ENCODE peak calls at places on chromosomes 7 and 10, in nine cellular contexts. One of them, this sample, is unnamed.
A peak's percentile ranks its signal among the peaks of the same experiment; 100 is the strongest.

GRCh38 chr10:101130984-101131961 is at the start of gene TLX1:
- DNase-seq in WTC11: peak; percentile 74
- DNase-seq in GM13977: peak; percentile 50
- DNase-seq in Peyer's patch: peak; percentile 49
- DNase-seq in cardiac fibroblast: no peak
- DNase-seq in HFFc6: no peak
- DNase-seq in OCI-LY7: no peak
- DNase-seq in GM06990: no peak
- DNase-seq in progenitor cell of endocrine pancreas: no peak
- DNase-seq in this sample: no peak

GRCh38 chr7:66188645-66189044 is 16.5 kb upstream of the TPST1 start:
- DNase-seq in WTC11: no peak
- DNase-seq in GM13977: no peak
- DNase-seq in Peyer's patch: no peak
- DNase-seq in cardiac fibroblast: no peak
- DNase-seq in HFFc6: no peak
- DNase-seq in OCI-LY7: no peak
- DNase-seq in GM06990: no peak
- DNase-seq in progenitor cell of endocrine pancreas: no peak
- DNase-seq in this sample: no peak

GRCh38 chr7:25856056-25856780 is 295.8 kb upstream of the NFE2L3 start:
- DNase-seq in WTC11: no peak
- DNase-seq in GM13977: no peak
- DNase-seq in Peyer's patch: no peak
- DNase-seq in cardiac fibroblast: no peak
- DNase-seq in HFFc6: no peak
- DNase-seq in OCI-LY7: no peak
- DNase-seq in GM06990: no peak
- DNase-seq in progenitor cell of endocrine pancreas: no peak
- DNase-seq in this sample: no peak

GRCh38 chr7:151060416-151061234 is 1.2 kb downstream of the SLC4A2 start:
- DNase-seq in WTC11: no peak
- DNase-seq in GM13977: no peak
- DNase-seq in Peyer's patch: no peak
- DNase-seq in cardiac fibroblast: peak; percentile 63
- DNase-seq in HFFc6: no peak
- DNase-seq in OCI-LY7: peak; percentile 26
- DNase-seq in GM06990: no peak
- DNase-seq in progenitor cell of endocrine pancreas: no peak
- DNase-seq in this sample: no peak

GRCh38 chr7:2245883-2246679 is 4.1 kb downstream of the NUDT1 start:
- DNase-seq in WTC11: no peak
- DNase-seq in GM13977: no peak
- DNase-seq in Peyer's patch: no peak
- DNase-seq in cardiac fibroblast: no peak
- DNase-seq in HFFc6: no peak
- DNase-seq in OCI-LY7: no peak
- DNase-seq in GM06990: no peak
- DNase-seq in progenitor cell of endocrine pancreas: no peak
- DNase-seq in this sample: no peak

GRCh38 chr7:27179503-27180430 is 5.3 kb downstream of the HOXA11 start:
- DNase-seq in WTC11: peak; percentile 80
- DNase-seq in GM13977: peak; percentile 82
- DNase-seq in Peyer's patch: peak; percentile 91
- DNase-seq in cardiac fibroblast: peak; percentile 50
- DNase-seq in HFFc6: peak; percentile 90
- DNase-seq in OCI-LY7: peak; percentile 64
- DNase-seq in GM06990: no peak
- DNase-seq in progenitor cell of endocrine pancreas: peak; percentile 68
- DNase-seq in this sample: peak; percentile 75

GRCh38 chr7:145696071-145696470 is 420.5 kb upstream of the CNTNAP2 start:
- DNase-seq in WTC11: no peak
- DNase-seq in GM13977: no peak
- DNase-seq in Peyer's patch: no peak
- DNase-seq in cardiac fibroblast: no peak
- DNase-seq in HFFc6: no peak
- DNase-seq in OCI-LY7: no peak
- DNase-seq in GM06990: no peak
- DNase-seq in progenitor cell of endocrine pancreas: no peak
- DNase-seq in this sample: no peak

GRCh38 chr10:95518455-95519131 is 42.6 kb downstream of the SORBS1 start:
- DNase-seq in WTC11: no peak
- DNase-seq in GM13977: no peak
- DNase-seq in Peyer's patch: no peak
- DNase-seq in cardiac fibroblast: no peak
- DNase-seq in HFFc6: no peak
- DNase-seq in OCI-LY7: no peak
- DNase-seq in GM06990: no peak
- DNase-seq in progenitor cell of endocrine pancreas: no peak
- DNase-seq in this sample: no peak

GRCh38 chr7:29447828-29448227 is 115.8 kb upstream of the PRR15 start:
- DNase-seq in WTC11: no peak
- DNase-seq in GM13977: no peak
- DNase-seq in Peyer's patch: no peak
- DNase-seq in cardiac fibroblast: no peak
- DNase-seq in HFFc6: no peak
- DNase-seq in OCI-LY7: no peak
- DNase-seq in GM06990: no peak
- DNase-seq in progenitor cell of endocrine pancreas: no peak
- DNase-seq in this sample: no peak

GRCh38 chr10:13271552-13272163 is 28.2 kb downstream of the PHYH start:
- DNase-seq in WTC11: peak; percentile 86
- DNase-seq in GM13977: peak; percentile 65
- DNase-seq in Peyer's patch: peak; percentile 54
- DNase-seq in cardiac fibroblast: peak; percentile 32
- DNase-seq in HFFc6: no peak
- DNase-seq in OCI-LY7: peak; percentile 78
- DNase-seq in GM06990: peak; percentile 39
- DNase-seq in progenitor cell of endocrine pancreas: peak; percentile 27
- DNase-seq in this sample: peak; percentile 50
- TF ChIP-seq CTCF in WTC11: peak; percentile 41
- TF ChIP-seq CTCF in GM13977: peak; percentile 65
- TF ChIP-seq CTCF in Peyer's patch: peak; percentile 27
- TF ChIP-seq CTCF in cardiac fibroblast: peak; percentile 59
- TF ChIP-seq CTCF in HFFc6: peak; percentile 67
- TF ChIP-seq CTCF in OCI-LY7: peak; percentile 81
- TF ChIP-seq CTCF in GM06990: peak; percentile 91
- TF ChIP-seq CTCF in progenitor cell of endocrine pancreas: peak; percentile 60
- TF ChIP-seq CTCF in this sample: peak; percentile 51

DNA sequence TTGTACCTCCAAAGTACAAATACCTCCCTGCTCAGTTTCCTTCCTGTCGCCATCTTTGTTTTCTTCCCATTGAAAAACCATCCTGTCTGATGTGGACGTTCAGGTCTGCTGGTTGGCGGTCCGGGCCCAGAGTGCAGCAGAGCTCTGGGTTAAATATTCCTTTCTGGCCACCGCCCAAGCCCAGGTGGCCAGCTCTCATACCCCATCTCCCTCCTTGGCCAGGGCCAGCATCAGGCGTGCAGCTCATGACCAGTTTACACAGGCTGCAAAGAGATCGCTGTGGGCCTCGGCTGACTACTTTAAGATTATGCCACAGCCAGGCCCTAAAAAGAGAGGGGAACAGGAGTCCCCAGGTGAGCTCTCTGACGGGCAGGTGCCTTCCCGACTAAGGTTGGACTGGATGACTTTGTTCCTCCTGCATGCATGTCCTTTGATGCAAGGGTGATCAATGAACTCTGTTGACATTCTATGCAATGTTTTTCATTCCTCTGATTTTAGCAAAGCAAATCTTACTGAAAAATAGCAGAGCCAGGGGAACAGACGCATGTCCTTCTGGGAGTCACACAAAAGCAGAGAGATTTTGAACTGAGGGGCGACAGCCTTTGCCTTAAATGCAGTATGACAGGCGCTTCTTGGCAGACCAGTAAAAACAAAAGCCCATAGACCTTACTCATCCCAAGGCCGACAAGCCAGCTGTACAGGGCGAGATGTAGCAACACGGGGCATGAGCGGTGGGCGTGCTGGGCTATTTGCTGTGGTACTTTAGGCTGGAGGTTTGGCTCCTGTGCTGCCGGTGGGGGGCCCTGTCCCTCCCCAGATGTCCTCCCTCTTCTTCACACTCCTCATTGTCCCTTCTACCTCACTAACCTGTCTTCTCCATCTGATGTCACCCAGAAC is 33.3 kb upstream of the SH2B2 start:
- DNase-seq in WTC11: no peak
- DNase-seq in GM13977: no peak
- DNase-seq in Peyer's patch: no peak
- DNase-seq in cardiac fibroblast: no peak
- DNase-seq in HFFc6: no peak
- DNase-seq in OCI-LY7: no peak
- DNase-seq in GM06990: no peak
- DNase-seq in progenitor cell of endocrine pancreas: no peak
- DNase-seq in this sample: no peak
- TF ChIP-seq CTCF in WTC11: no peak
- TF ChIP-seq CTCF in GM13977: no peak
- TF ChIP-seq CTCF in Peyer's patch: no peak
- TF ChIP-seq CTCF in cardiac fibroblast: no peak
- TF ChIP-seq CTCF in HFFc6: no peak
- TF ChIP-seq CTCF in OCI-LY7: no peak
- TF ChIP-seq CTCF in GM06990: no peak
- TF ChIP-seq CTCF in progenitor cell of endocrine pancreas: no peak
- TF ChIP-seq CTCF in this sample: no peak

GRCh38 chr7:22855049-22855392 is 32.4 kb upstream of the TOMM7 start:
- DNase-seq in WTC11: no peak
- DNase-seq in GM13977: peak; percentile 36
- DNase-seq in Peyer's patch: no peak
- DNase-seq in cardiac fibroblast: no peak
- DNase-seq in HFFc6: no peak
- DNase-seq in OCI-LY7: peak; percentile 58
- DNase-seq in GM06990: no peak
- DNase-seq in progenitor cell of endocrine pancreas: no peak
- DNase-seq in this sample: no peak

GRCh38 chr7:22856437-22856836 is 33.8 kb upstream of the TOMM7 start:
- DNase-seq in WTC11: no peak
- DNase-seq in GM13977: no peak
- DNase-seq in Peyer's patch: no peak
- DNase-seq in cardiac fibroblast: no peak
- DNase-seq in HFFc6: no peak
- DNase-seq in OCI-LY7: no peak
- DNase-seq in GM06990: no peak
- DNase-seq in progenitor cell of endocrine pancreas: no peak
- DNase-seq in this sample: no peak

GRCh38 chr7:22853138-22853537 is 30.5 kb upstream of the TOMM7 start:
- DNase-seq in WTC11: no peak
- DNase-seq in GM13977: no peak
- DNase-seq in Peyer's patch: no peak
- DNase-seq in cardiac fibroblast: no peak
- DNase-seq in HFFc6: no peak
- DNase-seq in OCI-LY7: no peak
- DNase-seq in GM06990: no peak
- DNase-seq in progenitor cell of endocrine pancreas: no peak
- DNase-seq in this sample: no peak

GRCh38 chr7:22853674-22854157 is 31.1 kb upstream of the TOMM7 start:
- DNase-seq in WTC11: peak; percentile 27
- DNase-seq in GM13977: peak; percentile 25
- DNase-seq in Peyer's patch: no peak
- DNase-seq in cardiac fibroblast: peak; percentile 36
- DNase-seq in HFFc6: no peak
- DNase-seq in OCI-LY7: peak; percentile 83
- DNase-seq in GM06990: no peak
- DNase-seq in progenitor cell of endocrine pancreas: no peak
- DNase-seq in this sample: no peak

GRCh38 chr7:22854158-22855048 is 31.8 kb upstream of the TOMM7 start:
- DNase-seq in WTC11: peak; percentile 84
- DNase-seq in GM13977: peak; percentile 96
- DNase-seq in Peyer's patch: peak; percentile 80
- DNase-seq in cardiac fibroblast: peak; percentile 87
- DNase-seq in HFFc6: peak; percentile 87
- DNase-seq in OCI-LY7: peak; percentile 89
- DNase-seq in GM06990: peak; percentile 90
- DNase-seq in progenitor cell of endocrine pancreas: peak; percentile 37
- DNase-seq in this sample: peak; percentile 57
- TF ChIP-seq CTCF in WTC11: no peak
- TF ChIP-seq CTCF in GM13977: no peak
- TF ChIP-seq CTCF in Peyer's patch: peak; percentile 41
- TF ChIP-seq CTCF in cardiac fibroblast: no peak
- TF ChIP-seq CTCF in HFFc6: peak; percentile 98
- TF ChIP-seq CTCF in OCI-LY7: peak; percentile 58
- TF ChIP-seq CTCF in GM06990: no peak
- TF ChIP-seq CTCF in progenitor cell of endocrine pancreas: peak; percentile 85
- TF ChIP-seq CTCF in this sample: peak; percentile 86

GRCh38 chr10:122291739-122292138 is 20.6 kb downstream of the BTBD16 start:
- DNase-seq in WTC11: no peak
- DNase-seq in GM13977: no peak
- DNase-seq in Peyer's patch: no peak
- DNase-seq in cardiac fibroblast: no peak
- DNase-seq in HFFc6: no peak
- DNase-seq in OCI-LY7: no peak
- DNase-seq in GM06990: no peak
- DNase-seq in progenitor cell of endocrine pancreas: no peak
- DNase-seq in this sample: no peak
- TF ChIP-seq CTCF in WTC11: no peak
- TF ChIP-seq CTCF in GM13977: no peak
- TF ChIP-seq CTCF in Peyer's patch: no peak
- TF ChIP-seq CTCF in cardiac fibroblast: no peak
- TF ChIP-seq CTCF in HFFc6: no peak
- TF ChIP-seq CTCF in OCI-LY7: no peak
- TF ChIP-seq CTCF in GM06990: no peak
- TF ChIP-seq CTCF in progenitor cell of endocrine pancreas: no peak
- TF ChIP-seq CTCF in this sample: no peak

DNA sequence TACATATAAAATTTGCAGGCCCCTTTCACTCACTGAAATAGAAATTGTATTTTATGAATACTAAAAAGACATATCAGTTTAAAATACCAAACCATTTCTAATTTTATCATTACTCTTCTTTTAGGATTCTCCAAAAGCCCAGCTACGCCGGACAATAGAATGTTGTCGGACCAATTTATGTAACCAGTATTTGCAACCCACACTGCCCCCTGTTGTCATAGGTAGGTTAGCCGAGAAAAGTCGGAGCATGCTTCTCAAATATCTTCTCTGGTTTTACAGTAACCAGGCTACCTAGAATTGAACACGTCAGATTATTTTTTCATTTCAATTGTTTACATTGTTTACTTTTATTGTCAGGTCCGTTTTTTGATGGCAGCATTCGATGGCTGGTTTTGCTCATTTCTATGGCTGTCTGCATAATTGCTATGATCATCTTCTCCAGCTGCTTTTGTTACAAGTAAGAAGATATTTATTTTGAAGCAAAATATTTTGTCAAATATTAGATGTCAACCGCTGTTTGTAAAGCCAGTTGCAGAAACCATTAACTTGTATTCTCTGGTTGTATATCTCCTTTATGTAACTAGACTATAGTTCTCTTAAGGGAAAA is 57.6 kb downstream of the MMRN2 start:
- DNase-seq in WTC11: peak; percentile 56
- DNase-seq in GM13977: peak; percentile 52
- DNase-seq in Peyer's patch: no peak
- DNase-seq in cardiac fibroblast: peak; percentile 86
- DNase-seq in HFFc6: peak; percentile 56
- DNase-seq in OCI-LY7: peak; percentile 33
- DNase-seq in GM06990: peak; percentile 12
- DNase-seq in progenitor cell of endocrine pancreas: peak; percentile 30
- DNase-seq in this sample: peak; percentile 59
- TF ChIP-seq CTCF in WTC11: peak; percentile 42
- TF ChIP-seq CTCF in GM13977: peak; percentile 67
- TF ChIP-seq CTCF in Peyer's patch: peak; percentile 86
- TF ChIP-seq CTCF in cardiac fibroblast: peak; percentile 70
- TF ChIP-seq CTCF in HFFc6: peak; percentile 87
- TF ChIP-seq CTCF in OCI-LY7: peak; percentile 76
- TF ChIP-seq CTCF in GM06990: peak; percentile 57
- TF ChIP-seq CTCF in progenitor cell of endocrine pancreas: peak; percentile 83
- TF ChIP-seq CTCF in this sample: peak; percentile 85

GRCh38 chr7:81574723-81575326 is 195.0 kb downstream of the HGF start:
- DNase-seq in WTC11: no peak
- DNase-seq in GM13977: no peak
- DNase-seq in Peyer's patch: no peak
- DNase-seq in cardiac fibroblast: peak; percentile 67
- DNase-seq in HFFc6: no peak
- DNase-seq in OCI-LY7: no peak
- DNase-seq in GM06990: no peak
- DNase-seq in progenitor cell of endocrine pancreas: no peak
- DNase-seq in this sample: no peak
- TF ChIP-seq CTCF in WTC11: no peak
- TF ChIP-seq CTCF in GM13977: no peak
- TF ChIP-seq CTCF in Peyer's patch: no peak
- TF ChIP-seq CTCF in cardiac fibroblast: no peak
- TF ChIP-seq CTCF in HFFc6: no peak
- TF ChIP-seq CTCF in OCI-LY7: no peak
- TF ChIP-seq CTCF in GM06990: no peak
- TF ChIP-seq CTCF in progenitor cell of endocrine pancreas: no peak
- TF ChIP-seq CTCF in this sample: no peak